ENCODE peak calls at places on chromosomes 13 and 19, in ten cellular contexts. Q, S, V, L, U, Z, A, C, K and E are unnamed samples.
A peak's percentile ranks its signal among the peaks of the same experiment; 100 is the strongest.

GRCh38 chr13:50208826-50209335 is 193.6 kb downstream of the KCNRG start:
- DNase-seq in C (peak; percentile 52), V (peak; percentile 30), Q (peak; percentile 54), Z (no peak), A (peak; percentile 60), L (peak; percentile 13), K (no peak), U (peak; percentile 76), S (peak; percentile 54), E (no peak)

GRCh38 chr13:111153977-111154332 is 38.8 kb downstream of the ARHGEF7 start:
- DNase-seq in C (no peak), Z (no peak), U (no peak), K (no peak), V (peak; percentile 23), A (no peak), Q (no peak), S (peak; percentile 66), L (no peak), E (no peak)

GRCh38 chr13:110915874-110916670 is 1.2 kb upstream of the ANKRD10 start:
- DNase-seq in U (peak; percentile 64), Z (no peak), L (no peak), V (peak; percentile 31), K (no peak), C (no peak), A (no peak), S (no peak), Q (no peak), E (no peak)

GRCh38 chr19:507286-508203 is at the start of gene TPGS1:
- DNase-seq in C (no peak), Q (peak; percentile 73), A (peak; percentile 96), K (peak; percentile 96), Z (no peak), S (peak; percentile 93), U (peak; percentile 100), V (peak; percentile 67), L (no peak), E (no peak)

GRCh38 chr19:39686739-39687138 is 17.5 kb upstream of the LGALS14 start:
- DNase-seq in U (no peak), V (no peak), A (no peak), S (no peak), Q (no peak), K (no peak), Z (no peak), C (no peak), L (no peak), E (no peak)

GRCh38 chr13:91355099-91355825 is 7.8 kb downstream of the MIR17HG start:
- DNase-seq in C (no peak), Z (no peak), K (no peak), Q (no peak), S (no peak), L (no peak), U (no peak), A (no peak), V (no peak), E (no peak)

GRCh38 chr19:13961826-13962737 is 9.8 kb downstream of the DCAF15 start:
- DNase-seq in Z (no peak), A (no peak), Q (no peak), U (peak; percentile 13), V (no peak), S (peak; percentile 77), L (no peak), K (no peak), C (no peak), E (no peak)

GRCh38 chr13:29566864-29567263 is 28.6 kb downstream of the SLC7A1 start:
- DNase-seq in K (no peak), C (no peak), V (no peak), Z (no peak), U (no peak), A (no peak), L (no peak), S (no peak), Q (no peak), E (no peak)

GRCh38 chr13:108346376-108346775 is 76.9 kb downstream of the TNFSF13B start:
- DNase-seq in K (no peak), V (no peak), U (no peak), L (no peak), Q (no peak), A (no peak), Z (no peak), C (no peak), S (peak; percentile 6), E (no peak)

GRCh38 chr13:58190578-58190977 is 559.0 kb downstream of the PCDH17 start:
- DNase-seq in Z (no peak), S (no peak), Q (peak; percentile 4), C (no peak), K (no peak), L (no peak), V (no peak), A (no peak), U (no peak), E (no peak)

GRCh38 chr19:35291916-35292315 is at the start of gene MAG:
- DNase-seq in U (no peak), V (no peak), K (no peak), S (no peak), A (no peak), Z (no peak), L (no peak), Q (no peak), C (no peak), E (no peak)

GRCh38 chr13:103406967-103407366 is 340.8 kb upstream of the SLC10A2 start:
- DNase-seq in V (no peak), S (no peak), U (no peak), Z (no peak), L (no peak), K (no peak), A (no peak), C (no peak), Q (no peak), E (no peak)

GRCh38 chr19:13872695-13873389 is 4.1 kb upstream of the NANOS3 start:
- DNase-seq in U (no peak), V (no peak), C (no peak), S (peak; percentile 95), Q (peak; percentile 40), L (no peak), Z (no peak), K (no peak), A (no peak), E (no peak)

GRCh38 chr13:63497601-63498000 is 2082.0 kb upstream of the PCDH20 start:
- DNase-seq in A (no peak), V (no peak), Z (no peak), S (no peak), L (no peak), K (no peak), C (no peak), U (peak; percentile 41), Q (no peak), E (no peak)

DNA sequence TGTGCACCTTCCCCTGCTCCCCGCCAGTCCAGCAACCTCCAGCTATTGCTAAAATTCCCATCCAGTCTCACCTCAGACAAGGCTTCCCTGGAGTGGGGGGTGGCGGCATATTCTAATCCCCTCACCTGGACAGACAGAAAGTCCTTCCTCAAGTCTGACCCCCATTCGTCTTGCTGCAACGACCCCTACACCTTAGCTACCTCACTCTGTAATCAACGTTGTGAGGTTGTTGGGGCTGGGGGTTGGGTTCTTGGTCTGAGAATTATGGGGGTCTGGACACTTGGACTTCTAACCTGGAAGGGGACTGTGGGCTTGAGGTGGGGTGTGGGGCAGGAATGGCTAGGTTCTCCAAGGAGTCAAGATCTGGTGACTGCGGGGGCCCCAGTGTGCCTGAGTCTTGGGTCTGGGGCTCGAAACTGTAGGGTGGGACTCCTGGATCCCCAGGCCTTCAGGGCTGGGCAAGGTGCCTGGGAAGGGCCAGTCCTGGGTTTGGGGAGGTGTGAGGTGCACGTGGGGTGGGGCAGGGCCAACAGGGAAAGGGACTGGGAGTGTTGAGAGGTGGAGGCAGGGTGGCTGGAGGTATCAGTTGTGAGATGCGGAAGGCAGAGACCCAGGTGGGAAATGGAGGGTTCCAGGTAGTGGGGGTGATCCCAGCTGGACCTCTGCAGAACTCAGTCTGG is 1.3 kb downstream of the FOXA3 start:
- DNase-seq in L (no peak), V (no peak), K (no peak), A (no peak), Q (no peak), U (no peak), S (no peak), C (no peak), Z (no peak), E (no peak)
- H3K4me3 ChIP-seq in L (no peak overlapping the region), V (no peak overlapping the region), K (no peak overlapping the region), A (no peak overlapping the region), Q (no peak overlapping the region), U (no peak overlapping the region), S (peak overlapping the region; percentile 63), C (no peak overlapping the region), Z (no peak overlapping the region), E (no peak overlapping the region)

GRCh38 chr13:52414963-52415362 is 9.0 kb upstream of the THSD1 start:
- DNase-seq in C (peak; percentile 23), S (no peak), K (no peak), Z (no peak), A (no peak), Q (no peak), L (no peak), U (peak; percentile 69), V (no peak), E (no peak)
- TF ChIP-seq CTCF in C (no peak), S (no peak), K (no peak), Z (no peak), A (no peak), Q (no peak), L (no peak), U (no peak), V (no peak), E (no peak)

GRCh38 chr19:9296336-9296735 is 13.3 kb downstream of the ZNF699 start:
- DNase-seq in V (no peak), U (no peak), Q (no peak), K (no peak), S (peak; percentile 33), L (no peak), C (no peak), Z (no peak), A (no peak), E (no peak)
- H3K4me3 ChIP-seq in V (peak overlapping the region; percentile 24), U (no peak overlapping the region), Q (no peak overlapping the region), K (no peak overlapping the region), S (no peak overlapping the region), L (no peak overlapping the region), C (no peak overlapping the region), Z (peak overlapping the region; percentile 37), A (no peak overlapping the region), E (no peak overlapping the region)

GRCh38 chr19:33294058-33294798 is 8.1 kb downstream of the CEBPA start:
- DNase-seq in Q (no peak), V (no peak), Z (no peak), L (no peak), K (no peak), U (no peak), A (peak; percentile 32), S (no peak), C (no peak), E (no peak)
- TF ChIP-seq CTCF in Q (no peak), V (no peak), Z (no peak), L (no peak), K (no peak), U (no peak), A (no peak), S (no peak), C (no peak), E (no peak)

GRCh38 chr19:50311723-50312635 is 17.2 kb downstream of the KCNC3 start:
- DNase-seq in L (no peak), S (peak; percentile 96), Q (no peak), C (no peak), K (no peak), A (peak; percentile 42), Z (no peak), V (peak; percentile 56), U (no peak), E (no peak)
- H3K4me3 ChIP-seq in L (peak overlapping the region; percentile 51), S (peak overlapping the region; percentile 79), Q (no peak overlapping the region), C (no peak overlapping the region), K (no peak overlapping the region), A (no peak overlapping the region), Z (no peak overlapping the region), V (peak overlapping the region; percentile 63), U (no peak overlapping the region), E (no peak overlapping the region)